ENCODE peak calls at places on chromosomes 12 and 14, in six cellular contexts. One of them, this sample, is unnamed.

GRCh38 chr14:67575684-67576083 is 24.4 kb downstream of the PIGH start:
- DNase-seq in CD8-positive, alpha-beta T cell: no peak
- DNase-seq in heart right ventricle: no peak
- DNase-seq in heart left ventricle: no peak
- DNase-seq in IMR-90: no peak
- DNase-seq in uterus: no peak
- DNase-seq in this sample: no peak

GRCh38 chr14:101475468-101476257 is 85.6 kb upstream of the DIO3 start:
- DNase-seq in CD8-positive, alpha-beta T cell: no peak
- DNase-seq in heart right ventricle: no peak
- DNase-seq in heart left ventricle: no peak
- DNase-seq in IMR-90: peak; percentile 81
- DNase-seq in uterus: peak; percentile 72
- DNase-seq in this sample: no peak

GRCh38 chr14:51095854-51096823 is 1.2 kb upstream of the TRIM9 start:
- DNase-seq in CD8-positive, alpha-beta T cell: peak; percentile 5
- DNase-seq in heart right ventricle: peak; percentile 5
- DNase-seq in heart left ventricle: no peak
- DNase-seq in IMR-90: peak; percentile 35
- DNase-seq in uterus: peak; percentile 75
- DNase-seq in this sample: no peak

GRCh38 chr14:89231426-89232113 is 185.5 kb downstream of the FOXN3 start:
- DNase-seq in CD8-positive, alpha-beta T cell: no peak
- DNase-seq in heart right ventricle: no peak
- DNase-seq in heart left ventricle: no peak
- DNase-seq in IMR-90: no peak
- DNase-seq in uterus: no peak
- DNase-seq in this sample: no peak

GRCh38 chr12:110554184-110554583 is 28.9 kb downstream of the PPTC7 start:
- DNase-seq in CD8-positive, alpha-beta T cell: no peak
- DNase-seq in heart right ventricle: no peak
- DNase-seq in heart left ventricle: no peak
- DNase-seq in IMR-90: no peak
- DNase-seq in uterus: no peak
- DNase-seq in this sample: no peak

GRCh38 chr14:35240233-35240632 is 51.9 kb upstream of the PSMA6 start:
- DNase-seq in CD8-positive, alpha-beta T cell: no peak
- DNase-seq in heart right ventricle: no peak
- DNase-seq in heart left ventricle: no peak
- DNase-seq in IMR-90: no peak
- DNase-seq in uterus: no peak
- DNase-seq in this sample: no peak

GRCh38 chr14:85534435-85534834 is 4.5 kb downstream of the FLRT2 start:
- DNase-seq in CD8-positive, alpha-beta T cell: no peak
- DNase-seq in heart right ventricle: no peak
- DNase-seq in heart left ventricle: no peak
- DNase-seq in IMR-90: peak; percentile 24
- DNase-seq in uterus: no peak
- DNase-seq in this sample: no peak

GRCh38 chr12:53585726-53586125 is 40.5 kb downstream of the ATF7 start:
- DNase-seq in CD8-positive, alpha-beta T cell: no peak
- DNase-seq in heart right ventricle: no peak
- DNase-seq in heart left ventricle: no peak
- DNase-seq in IMR-90: no peak
- DNase-seq in uterus: no peak
- DNase-seq in this sample: no peak

GRCh38 chr14:75198291-75198933 is 22.0 kb upstream of the TMED10 start:
- DNase-seq in CD8-positive, alpha-beta T cell: no peak
- DNase-seq in heart right ventricle: peak; percentile 20
- DNase-seq in heart left ventricle: peak; percentile 74
- DNase-seq in IMR-90: no peak
- DNase-seq in uterus: no peak
- DNase-seq in this sample: no peak

GRCh38 chr12:8697120-8697475 is 693 bp upstream of the RIMKLB start:
- DNase-seq in CD8-positive, alpha-beta T cell: peak; percentile 7
- DNase-seq in heart right ventricle: peak; percentile 36
- DNase-seq in heart left ventricle: no peak
- DNase-seq in IMR-90: peak; percentile 27
- DNase-seq in uterus: peak; percentile 39
- DNase-seq in this sample: no peak

GRCh38 chr14:54600685-54601084 is 33.8 kb downstream of the SAMD4A start:
- DNase-seq in CD8-positive, alpha-beta T cell: no peak
- DNase-seq in heart right ventricle: no peak
- DNase-seq in heart left ventricle: no peak
- DNase-seq in IMR-90: peak; percentile 94
- DNase-seq in uterus: no peak
- DNase-seq in this sample: no peak

GRCh38 chr14:89294872-89295271 is 122.2 kb downstream of the FOXN3 start:
- DNase-seq in CD8-positive, alpha-beta T cell: no peak
- DNase-seq in heart right ventricle: no peak
- DNase-seq in heart left ventricle: no peak
- DNase-seq in IMR-90: no peak
- DNase-seq in uterus: no peak
- DNase-seq in this sample: no peak

GRCh38 chr12:11861155-11861863 is 209.4 kb upstream of the BCL2L14 start:
- DNase-seq in CD8-positive, alpha-beta T cell: no peak
- DNase-seq in heart right ventricle: no peak
- DNase-seq in heart left ventricle: no peak
- DNase-seq in IMR-90: no peak
- DNase-seq in uterus: no peak
- DNase-seq in this sample: no peak

GRCh38 chr12:122870867-122871664 is 24.9 kb downstream of the VPS37B start:
- DNase-seq in CD8-positive, alpha-beta T cell: no peak
- DNase-seq in heart right ventricle: no peak
- DNase-seq in heart left ventricle: peak; percentile 62
- DNase-seq in IMR-90: peak; percentile 70
- DNase-seq in uterus: no peak
- DNase-seq in this sample: no peak

GRCh38 chr12:122872815-122873361 is 23.0 kb downstream of the VPS37B start:
- DNase-seq in CD8-positive, alpha-beta T cell: no peak
- DNase-seq in heart right ventricle: no peak
- DNase-seq in heart left ventricle: no peak
- DNase-seq in IMR-90: no peak
- DNase-seq in uterus: no peak
- DNase-seq in this sample: no peak

GRCh38 chr12:122873540-122873939 is 22.4 kb downstream of the VPS37B start:
- DNase-seq in CD8-positive, alpha-beta T cell: no peak
- DNase-seq in heart right ventricle: no peak
- DNase-seq in heart left ventricle: no peak
- DNase-seq in IMR-90: no peak
- DNase-seq in uterus: no peak
- DNase-seq in this sample: no peak

GRCh38 chr12:122870163-122870842 is 25.6 kb downstream of the VPS37B start:
- DNase-seq in CD8-positive, alpha-beta T cell: no peak
- DNase-seq in heart right ventricle: no peak
- DNase-seq in heart left ventricle: peak; percentile 30
- DNase-seq in IMR-90: no peak
- DNase-seq in uterus: no peak
- DNase-seq in this sample: peak; percentile 20

DNA sequence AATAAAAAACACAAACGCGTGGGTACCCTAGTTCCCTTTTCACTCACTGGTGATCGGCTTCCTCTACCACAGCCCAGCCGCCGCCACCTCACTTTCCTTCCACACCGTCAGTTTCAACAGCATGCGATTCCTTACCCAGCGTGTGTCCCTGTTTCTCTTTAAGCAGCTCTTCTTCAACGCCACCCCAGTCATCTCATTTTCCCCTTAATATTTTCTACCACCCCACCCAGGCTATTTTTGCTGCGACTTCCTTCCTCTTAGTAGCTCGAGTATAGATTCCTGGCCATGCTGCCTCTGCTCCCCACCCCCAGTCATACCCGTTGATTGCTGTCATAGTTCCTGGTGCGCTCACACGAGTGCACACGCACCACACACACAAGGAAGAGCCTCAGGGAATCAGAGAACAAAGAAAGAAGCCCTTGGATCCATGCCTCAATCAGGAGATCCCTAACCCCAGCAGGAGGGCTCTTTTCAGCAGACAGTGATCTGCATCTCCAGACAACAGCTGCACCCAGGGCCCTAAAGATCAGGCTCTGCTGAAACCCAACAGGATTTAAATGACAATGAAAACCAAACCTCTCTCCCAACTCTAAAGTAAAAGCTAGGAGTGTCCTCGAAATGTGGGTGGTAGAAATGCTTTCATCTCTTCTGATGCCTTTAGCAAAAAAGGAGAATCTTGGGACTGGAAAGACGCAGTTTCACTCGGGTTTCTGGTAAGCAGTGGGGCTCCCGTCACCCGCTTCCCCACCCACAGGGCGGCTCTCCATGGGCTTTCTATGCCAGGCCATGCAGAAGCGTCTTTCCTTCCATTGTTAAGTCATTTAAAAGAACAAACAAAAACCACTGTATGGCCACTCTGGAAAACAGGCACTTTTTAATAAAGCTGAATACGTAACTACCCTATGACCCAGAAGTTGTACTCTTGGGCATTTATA is 23.8 kb downstream of the VPS37B start:
- DNase-seq in CD8-positive, alpha-beta T cell: no peak
- DNase-seq in heart right ventricle: peak; percentile 83
- DNase-seq in heart left ventricle: peak; percentile 68
- DNase-seq in IMR-90: peak; percentile 88
- DNase-seq in uterus: peak; percentile 51
- DNase-seq in this sample: no peak
- H3K4me3 ChIP-seq in CD8-positive, alpha-beta T cell: peak overlapping the region; percentile 19
- H3K4me3 ChIP-seq in heart right ventricle: peak overlapping the region; percentile 33
- H3K4me3 ChIP-seq in heart left ventricle: peak overlapping the region; percentile 49
- H3K4me3 ChIP-seq in IMR-90: peak overlapping the region; percentile 33
- H3K4me3 ChIP-seq in uterus: peak overlapping the region; percentile 1
- H3K4me3 ChIP-seq in this sample: peak overlapping the region; percentile 57

GRCh38 chr12:47308672-47309071 is 228.9 kb upstream of the AMIGO2 start:
- DNase-seq in CD8-positive, alpha-beta T cell: no peak
- DNase-seq in heart right ventricle: no peak
- DNase-seq in heart left ventricle: no peak
- DNase-seq in IMR-90: no peak
- DNase-seq in uterus: no peak
- DNase-seq in this sample: no peak
- H3K4me1 ChIP-seq in CD8-positive, alpha-beta T cell: peaks cover 12% of the 10 kb centered on the region
- H3K4me1 ChIP-seq in heart right ventricle: no peaks in the 10 kb centered on the region
- H3K4me1 ChIP-seq in heart left ventricle: no peaks in the 10 kb centered on the region
- H3K4me1 ChIP-seq in IMR-90: peaks cover 3% of the 10 kb centered on the region
- H3K4me1 ChIP-seq in uterus: no peaks in the 10 kb centered on the region
- H3K4me1 ChIP-seq in this sample: peaks cover 17% of the 10 kb centered on the region

GRCh38 chr14:99931308-99931707 is 133.9 kb upstream of the EVL start:
- DNase-seq in CD8-positive, alpha-beta T cell: no peak
- DNase-seq in heart right ventricle: no peak
- DNase-seq in heart left ventricle: no peak
- DNase-seq in IMR-90: no peak
- DNase-seq in uterus: no peak
- DNase-seq in this sample: no peak

GRCh38 chr14:99925471-99925870 is 132.3 kb downstream of the EML1 start:
- DNase-seq in CD8-positive, alpha-beta T cell: no peak
- DNase-seq in heart right ventricle: no peak
- DNase-seq in heart left ventricle: no peak
- DNase-seq in IMR-90: no peak
- DNase-seq in uterus: no peak
- DNase-seq in this sample: no peak

GRCh38 chr14:99928963-99929362 is 135.8 kb downstream of the EML1 start:
- DNase-seq in CD8-positive, alpha-beta T cell: no peak
- DNase-seq in heart right ventricle: no peak
- DNase-seq in heart left ventricle: no peak
- DNase-seq in IMR-90: no peak
- DNase-seq in uterus: no peak
- DNase-seq in this sample: no peak

GRCh38 chr14:99930420-99931274 is 134.6 kb upstream of the EVL start:
- DNase-seq in CD8-positive, alpha-beta T cell: no peak
- DNase-seq in heart right ventricle: no peak
- DNase-seq in heart left ventricle: no peak
- DNase-seq in IMR-90: no peak
- DNase-seq in uterus: no peak
- DNase-seq in this sample: no peak

GRCh38 chr14:99929601-99930000 is 135.6 kb upstream of the EVL start:
- DNase-seq in CD8-positive, alpha-beta T cell: no peak
- DNase-seq in heart right ventricle: no peak
- DNase-seq in heart left ventricle: no peak
- DNase-seq in IMR-90: no peak
- DNase-seq in uterus: no peak
- DNase-seq in this sample: no peak
- H3K36me3 ChIP-seq in CD8-positive, alpha-beta T cell: no peaks in the 10 kb centered on the region
- H3K36me3 ChIP-seq in heart right ventricle: no peaks in the 10 kb centered on the region
- H3K36me3 ChIP-seq in heart left ventricle: no peaks in the 10 kb centered on the region
- H3K36me3 ChIP-seq in IMR-90: peaks cover 11% of the 10 kb centered on the region
- H3K36me3 ChIP-seq in uterus: no peaks in the 10 kb centered on the region
- H3K36me3 ChIP-seq in this sample: no peaks in the 10 kb centered on the region

DNA sequence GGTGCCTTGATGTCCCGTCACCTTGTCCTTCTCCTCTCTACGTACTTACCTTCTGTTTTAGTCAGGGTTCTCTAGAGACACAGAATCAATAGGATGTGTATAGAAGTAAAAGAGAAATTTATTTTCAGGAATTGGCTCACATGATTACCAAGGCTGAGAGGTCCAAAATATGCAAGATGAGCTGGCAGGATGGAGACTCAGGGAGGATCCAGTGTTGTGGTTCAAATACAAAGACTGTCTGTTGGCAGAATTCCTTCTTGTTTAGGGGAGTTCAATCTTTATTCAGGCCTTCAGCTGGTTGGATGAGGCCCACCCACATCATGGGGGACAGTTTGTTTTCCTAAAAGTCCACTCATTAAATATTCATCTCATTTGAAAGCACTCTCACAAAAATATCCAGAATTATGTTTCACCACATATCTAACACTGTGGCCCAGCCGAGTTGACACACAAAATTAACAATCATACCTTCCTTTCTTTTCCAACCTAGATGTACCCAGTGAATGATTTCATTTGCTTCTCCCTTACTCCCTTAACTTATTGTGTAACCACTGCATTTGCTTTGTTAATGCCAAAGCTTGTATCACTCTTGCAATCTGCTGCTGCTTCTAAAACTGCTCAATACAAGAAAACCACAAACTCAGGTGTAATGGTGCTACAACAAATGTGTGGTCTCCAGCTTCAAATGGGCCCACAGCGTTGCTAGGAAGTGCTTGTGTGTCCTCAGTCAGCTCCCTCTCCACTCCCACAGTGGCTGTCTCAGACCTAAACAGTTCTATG is 195.4 kb upstream of the ARHGAP5 start:
- DNase-seq in CD8-positive, alpha-beta T cell: no peak
- DNase-seq in heart right ventricle: no peak
- DNase-seq in heart left ventricle: no peak
- DNase-seq in IMR-90: peak; percentile 28
- DNase-seq in uterus: no peak
- DNase-seq in this sample: no peak
- H3K4me3 ChIP-seq in CD8-positive, alpha-beta T cell: no peak overlapping the region
- H3K4me3 ChIP-seq in heart right ventricle: no peak overlapping the region
- H3K4me3 ChIP-seq in heart left ventricle: no peak overlapping the region
- H3K4me3 ChIP-seq in IMR-90: no peak overlapping the region
- H3K4me3 ChIP-seq in uterus: no peak overlapping the region
- H3K4me3 ChIP-seq in this sample: no peak overlapping the region

GRCh38 chr12:122884860-122885259 is 11.1 kb downstream of the VPS37B start:
- DNase-seq in CD8-positive, alpha-beta T cell: no peak
- DNase-seq in heart right ventricle: no peak
- DNase-seq in heart left ventricle: no peak
- DNase-seq in IMR-90: peak; percentile 17
- DNase-seq in uterus: no peak
- DNase-seq in this sample: no peak
- H3K4me1 ChIP-seq in CD8-positive, alpha-beta T cell: peaks cover 75% of the 10 kb centered on the region
- H3K4me1 ChIP-seq in heart right ventricle: peaks cover 73% of the 10 kb centered on the region
- H3K4me1 ChIP-seq in heart left ventricle: peaks cover 65% of the 10 kb centered on the region
- H3K4me1 ChIP-seq in IMR-90: peaks cover 33% of the 10 kb centered on the region
- H3K4me1 ChIP-seq in uterus: peaks cover 8% of the 10 kb centered on the region
- H3K4me1 ChIP-seq in this sample: peaks cover 63% of the 10 kb centered on the region

This sample was measured in CD8-positive, alpha-beta memory T cell.